ENCODE peak calls at places on chromosome 7, in four cellular contexts. F, L, Q and P are unnamed samples.

GRCh38 chr7:115618676-115619075 is 411.9 kb downstream of the TFEC start:
- DNase-seq in F (no peak), L (no peak), Q (no peak), P (no peak)

GRCh38 chr7:6446977-6447588 is 671 bp downstream of the DAGLB start:
- DNase-seq in F (peak), L (peak), Q (peak), P (no peak)

GRCh38 chr7:51316262-51316665 is 345 bp downstream of the COBL start:
- DNase-seq in F (peak), L (no peak), Q (no peak), P (no peak)

GRCh38 chr7:159071260-159071659 is 73.4 kb downstream of the VIPR2 start:
- DNase-seq in F (no peak), L (no peak), Q (no peak), P (no peak)

GRCh38 chr7:24732646-24733413 is 24.4 kb downstream of the GSDME start:
- DNase-seq in F (no peak), L (no peak), Q (no peak), P (no peak)

GRCh38 chr7:31962246-31962645 is 108.0 kb downstream of the PDE1C start:
- DNase-seq in F (no peak), L (no peak), Q (no peak), P (no peak)

GRCh38 chr7:105675873-105676484 is 94.7 kb upstream of the EFCAB10 start:
- DNase-seq in F (peak), L (no peak), Q (no peak), P (no peak)

GRCh38 chr7:147578196-147578595 is 1012.4 kb upstream of the C7orf33 start:
- DNase-seq in F (no peak), L (no peak), Q (no peak), P (no peak)

GRCh38 chr7:27814054-27814453 is 74.1 kb downstream of the TAX1BP1 start:
- DNase-seq in F (no peak), L (no peak), Q (no peak), P (no peak)

GRCh38 chr7:47572939-47573757 is 8.8 kb downstream of the TNS3 start:
- DNase-seq in F (peak), L (no peak), Q (no peak), P (no peak)

GRCh38 chr7:65475734-65476319 is 102.2 kb downstream of the ZNF92 start:
- DNase-seq in F (no peak), L (no peak), Q (no peak), P (no peak)

GRCh38 chr7:30136339-30136738 is 1.6 kb downstream of the MTURN start:
- DNase-seq in F (no peak), L (peak), Q (no peak), P (no peak)

GRCh38 chr7:93048136-93048930 is 69.4 kb downstream of the SAMD9 start:
- DNase-seq in F (no peak), L (no peak), Q (no peak), P (no peak)

GRCh38 chr7:157271991-157272324 is 64.8 kb upstream of the DNAJB6 start:
- DNase-seq in F (peak), L (no peak), Q (peak), P (no peak)

GRCh38 chr7:30908681-30909080 is 3.0 kb upstream of the AQP1 start:
- DNase-seq in F (no peak), L (no peak), Q (no peak), P (no peak)

GRCh38 chr7:70743531-70743930 is 388.4 kb upstream of the GALNT17 start:
- DNase-seq in F (no peak), L (no peak), Q (no peak), P (no peak)

GRCh38 chr7:155489862-155490696 is 32.1 kb downstream of the EN2 start:
- DNase-seq in F (no peak), L (peak), Q (no peak), P (no peak)

GRCh38 chr7:76080211-76080610 is 32.3 kb downstream of the MDH2 start:
- DNase-seq in F (no peak), L (no peak), Q (no peak), P (no peak)
- TF ChIP-seq CTCF in F (no peak), L (no peak), Q (no peak), P (no peak)

DNA sequence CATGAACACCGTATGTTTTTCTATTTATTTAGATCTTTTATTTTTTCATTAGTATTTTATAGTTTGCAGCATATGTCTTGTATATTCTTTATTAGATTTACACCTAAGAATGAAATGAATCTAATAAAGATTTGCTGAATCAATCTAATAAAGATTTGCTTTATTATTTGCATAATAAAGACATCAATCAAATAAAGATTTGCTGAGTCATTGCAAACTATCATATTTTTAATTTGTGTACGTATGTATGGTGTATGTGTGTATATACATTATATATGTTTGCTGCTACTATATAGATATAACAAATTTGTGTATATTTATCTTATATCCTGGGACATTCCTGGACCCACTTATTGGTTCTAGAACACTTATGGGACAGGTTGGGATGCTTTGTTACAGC is 147.5 kb downstream of the PTN start:
- DNase-seq in F (no peak), L (no peak), Q (no peak), P (no peak)
- TF ChIP-seq CTCF in F (no peak), L (no peak), Q (no peak), P (no peak)

GRCh38 chr7:99311702-99312101 is 14.0 kb upstream of the ARPC1A start:
- DNase-seq in F (no peak), L (no peak), Q (no peak), P (no peak)
- TF ChIP-seq CTCF in F (no peak), L (no peak), Q (no peak), P (no peak)

GRCh38 chr7:121395494-121395960 is 581 bp downstream of the FAM3C start:
- DNase-seq in F (peak), L (peak), Q (no peak), P (no peak)

GRCh38 chr7:121395961-121396757 is at the start of gene FAM3C:
- DNase-seq in F (peak), L (peak), Q (peak), P (peak)

GRCh38 chr7:121397346-121397745 is 1.2 kb upstream of the FAM3C start:
- DNase-seq in F (no peak), L (no peak), Q (no peak), P (no peak)

GRCh38 chr7:121397832-121398231 is 1.7 kb upstream of the FAM3C start:
- DNase-seq in F (no peak), L (no peak), Q (no peak), P (no peak)

DNA sequence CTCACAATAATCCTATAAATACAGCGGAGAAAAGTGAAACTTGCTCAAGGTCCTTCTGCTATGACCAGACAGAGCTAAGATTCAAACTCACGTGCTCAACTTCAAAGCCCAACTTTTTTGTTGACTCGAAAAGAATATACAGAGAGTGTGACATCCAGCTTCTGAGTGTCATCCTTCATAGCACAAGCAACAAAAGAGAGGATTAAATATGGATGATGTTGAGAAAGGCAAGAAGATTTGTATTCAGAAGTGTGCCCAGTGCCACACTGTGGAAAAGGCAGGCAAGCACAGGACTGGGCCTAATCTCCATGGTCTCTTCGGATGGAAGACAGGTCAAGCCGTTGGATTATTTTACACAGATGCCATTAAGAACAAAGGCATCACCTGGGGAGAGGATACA is 2.1 kb upstream of the FAM3C start:
- DNase-seq in F (peak), L (no peak), Q (no peak), P (no peak)
- TF ChIP-seq CTCF in F (no peak), L (no peak), Q (no peak), P (peak)